ENCODE peak calls at places on chromosomes 2 and 18, in four cellular contexts. One of them, this sample, is unnamed. For H3K4me1, the result is how much of the 10 kb centered on the place peaks cover.

GRCh38 chr2:182291296-182291695 is 135.5 kb downstream of the PDE1A start:
- DNase-seq in HepG2: no peak
- DNase-seq in HCT116: no peak
- DNase-seq in K562: no peak
- DNase-seq in this sample: no peak

GRCh38 chr2:74100254-74101216 is 47.2 kb downstream of the BOLA3 start:
- DNase-seq in HepG2: no peak
- DNase-seq in HCT116: no peak
- DNase-seq in K562: no peak
- DNase-seq in this sample: no peak

GRCh38 chr18:55353806-55354205 is 234.2 kb downstream of the TCF4 start:
- DNase-seq in HepG2: no peak
- DNase-seq in HCT116: no peak
- DNase-seq in K562: no peak
- DNase-seq in this sample: no peak

GRCh38 chr18:70663141-70663540 is 374.3 kb downstream of the SOCS6 start:
- DNase-seq in HepG2: no peak
- DNase-seq in HCT116: no peak
- DNase-seq in K562: no peak
- DNase-seq in this sample: no peak

GRCh38 chr2:241878007-241878970 is 8.8 kb downstream of the RTP5 start:
- DNase-seq in HepG2: peak
- DNase-seq in HCT116: no peak
- DNase-seq in K562: peak
- DNase-seq in this sample: no peak

GRCh38 chr18:13570856-13571495 is 155.4 kb downstream of the FAM210A start:
- DNase-seq in HepG2: no peak
- DNase-seq in HCT116: no peak
- DNase-seq in K562: no peak
- DNase-seq in this sample: no peak

GRCh38 chr18:55907352-55908045 is 319.5 kb upstream of the TCF4 start:
- DNase-seq in HepG2: no peak
- DNase-seq in HCT116: no peak
- DNase-seq in K562: no peak
- DNase-seq in this sample: no peak

GRCh38 chr18:76986391-76986790 is 146.2 kb downstream of the MBP start:
- DNase-seq in HepG2: no peak
- DNase-seq in HCT116: no peak
- DNase-seq in K562: no peak
- DNase-seq in this sample: no peak

GRCh38 chr2:137886432-137886831 is 77.8 kb upstream of the HNMT start:
- DNase-seq in HepG2: peak
- DNase-seq in HCT116: peak
- DNase-seq in K562: peak
- DNase-seq in this sample: no peak

GRCh38 chr18:28176933-28177827 is at the start of gene CDH2:
- DNase-seq in HepG2: peak
- DNase-seq in HCT116: no peak
- DNase-seq in K562: no peak
- DNase-seq in this sample: no peak

GRCh38 chr2:177553176-177553909 is 160.8 kb downstream of the AGPS start:
- DNase-seq in HepG2: no peak
- DNase-seq in HCT116: no peak
- DNase-seq in K562: peak
- DNase-seq in this sample: no peak

GRCh38 chr18:21706386-21706865 is 1.9 kb upstream of the ABHD3 start:
- DNase-seq in HepG2: no peak
- DNase-seq in HCT116: no peak
- DNase-seq in K562: no peak
- DNase-seq in this sample: no peak

GRCh38 chr2:5932556-5933469 is 240.6 kb downstream of the SOX11 start:
- DNase-seq in HepG2: no peak
- DNase-seq in HCT116: no peak
- DNase-seq in K562: no peak
- DNase-seq in this sample: no peak

GRCh38 chr2:224163573-224164307 is 124.7 kb upstream of the SERPINE2 start:
- DNase-seq in HepG2: no peak
- DNase-seq in HCT116: no peak
- DNase-seq in K562: no peak
- DNase-seq in this sample: no peak

GRCh38 chr2:235521844-235522243 is 28.0 kb downstream of the AGAP1 start:
- DNase-seq in HepG2: no peak
- DNase-seq in HCT116: no peak
- DNase-seq in K562: no peak
- DNase-seq in this sample: no peak

GRCh38 chr18:44896817-44897216 is 216.1 kb downstream of the SETBP1 start:
- DNase-seq in HepG2: no peak
- DNase-seq in HCT116: no peak
- DNase-seq in K562: no peak
- DNase-seq in this sample: no peak

GRCh38 chr18:49020621-49021021 is 69.9 kb upstream of the SMAD7 start:
- DNase-seq in HepG2: no peak
- DNase-seq in HCT116: no peak
- DNase-seq in K562: no peak
- DNase-seq in this sample: no peak

GRCh38 chr2:28233070-28233718 is 159.5 kb upstream of the FOSL2 start:
- DNase-seq in HepG2: peak
- DNase-seq in HCT116: no peak
- DNase-seq in K562: no peak
- DNase-seq in this sample: no peak

GRCh38 chr2:237868631-237869356 is 9.4 kb downstream of the RAMP1 start:
- DNase-seq in HepG2: no peak
- DNase-seq in HCT116: no peak
- DNase-seq in K562: no peak
- DNase-seq in this sample: no peak

GRCh38 chr2:237866119-237866621 is 6.7 kb downstream of the RAMP1 start:
- DNase-seq in HepG2: no peak
- DNase-seq in HCT116: no peak
- DNase-seq in K562: no peak
- DNase-seq in this sample: no peak

GRCh38 chr2:237865623-237866041 is 6.2 kb downstream of the RAMP1 start:
- DNase-seq in HepG2: no peak
- DNase-seq in HCT116: no peak
- DNase-seq in K562: no peak
- DNase-seq in this sample: no peak

GRCh38 chr2:237869357-237870102 is 10.1 kb downstream of the RAMP1 start:
- DNase-seq in HepG2: no peak
- DNase-seq in HCT116: no peak
- DNase-seq in K562: no peak
- DNase-seq in this sample: no peak

DNA sequence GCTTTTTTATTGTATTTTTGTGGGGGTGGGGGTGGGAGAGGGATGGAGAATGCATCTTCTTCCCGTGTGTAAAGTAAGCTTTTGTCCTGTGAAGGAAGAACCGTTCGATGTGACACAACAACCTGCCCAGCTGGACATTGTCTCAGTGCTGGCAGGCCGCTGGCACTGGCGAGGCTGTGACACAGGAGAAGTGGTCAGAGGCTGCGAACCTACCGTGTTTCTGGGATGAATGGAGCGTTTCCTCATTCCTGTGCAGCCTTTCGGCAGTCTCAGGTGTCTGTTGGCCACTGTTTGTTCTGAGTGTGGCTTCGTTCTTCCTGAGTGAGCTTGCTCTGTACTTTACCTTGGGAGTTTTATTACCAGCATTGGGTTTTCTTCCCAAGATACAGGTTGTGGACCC is 8.0 kb downstream of the RAMP1 start:
- DNase-seq in HepG2: no peak
- DNase-seq in HCT116: no peak
- DNase-seq in K562: no peak
- DNase-seq in this sample: no peak
- H3K4me1 ChIP-seq in HepG2: under half
- H3K4me1 ChIP-seq in HCT116: half or more
- H3K4me1 ChIP-seq in K562: under half
- H3K4me1 ChIP-seq in this sample: under half

GRCh38 chr18:50203801-50204604 is 9.1 kb upstream of the MYO5B start:
- DNase-seq in HepG2: peak
- DNase-seq in HCT116: peak
- DNase-seq in K562: peak
- DNase-seq in this sample: no peak

GRCh38 chr18:50207722-50208121 is 12.8 kb upstream of the MYO5B start:
- DNase-seq in HepG2: peak
- DNase-seq in HCT116: no peak
- DNase-seq in K562: no peak
- DNase-seq in this sample: no peak
- TF ChIP-seq TCF7L2 in HepG2: no peak
- TF ChIP-seq TCF7L2 in HCT116: no peak
- TF ChIP-seq TCF7L2 in K562: no peak
- TF ChIP-seq TCF7L2 in this sample: no peak

GRCh38 chr2:234491897-234492296 is 5.0 kb downstream of the ARL4C start:
- DNase-seq in HepG2: no peak
- DNase-seq in HCT116: no peak
- DNase-seq in K562: no peak
- DNase-seq in this sample: no peak

GRCh38 chr2:234494361-234495075 is 2.4 kb downstream of the ARL4C start:
- DNase-seq in HepG2: no peak
- DNase-seq in HCT116: no peak
- DNase-seq in K562: peak
- DNase-seq in this sample: no peak

GRCh38 chr2:234492687-234493086 is 4.2 kb downstream of the ARL4C start:
- DNase-seq in HepG2: no peak
- DNase-seq in HCT116: no peak
- DNase-seq in K562: no peak
- DNase-seq in this sample: no peak

GRCh38 chr2:234491281-234491680 is 5.6 kb downstream of the ARL4C start:
- DNase-seq in HepG2: no peak
- DNase-seq in HCT116: no peak
- DNase-seq in K562: no peak
- DNase-seq in this sample: no peak

GRCh38 chr2:234493117-234493516 is 3.8 kb downstream of the ARL4C start:
- DNase-seq in HepG2: no peak
- DNase-seq in HCT116: no peak
- DNase-seq in K562: no peak
- DNase-seq in this sample: no peak
- H3K4me1 ChIP-seq in HepG2: under half
- H3K4me1 ChIP-seq in HCT116: under half
- H3K4me1 ChIP-seq in K562: under half
- H3K4me1 ChIP-seq in this sample: under half

GRCh38 chr2:239938651-239939486 is 86.3 kb downstream of the NDUFA10 start:
- DNase-seq in HepG2: no peak
- DNase-seq in HCT116: no peak
- DNase-seq in K562: no peak
- DNase-seq in this sample: no peak
- TF ChIP-seq TCF7L2 in HepG2: no peak
- TF ChIP-seq TCF7L2 in HCT116: no peak
- TF ChIP-seq TCF7L2 in K562: no peak
- TF ChIP-seq TCF7L2 in this sample: no peak

DNA sequence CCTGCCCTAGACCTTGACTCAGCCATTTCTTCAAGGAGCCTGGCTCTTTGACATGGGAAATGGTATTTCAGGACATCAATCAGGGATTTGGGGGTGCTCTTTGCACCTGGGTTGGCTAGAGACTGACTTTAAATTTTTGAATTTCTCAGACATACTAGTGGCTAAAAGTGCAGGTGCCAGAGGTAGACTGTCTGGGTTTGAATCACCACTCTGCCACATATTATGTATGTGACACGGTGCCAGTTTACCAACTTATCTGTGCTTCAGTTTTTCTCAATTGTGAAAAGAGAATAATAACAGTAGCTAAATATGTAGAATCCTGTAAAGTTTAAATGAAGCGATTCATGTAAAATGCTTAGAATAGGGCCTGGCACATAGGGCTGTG is 49.2 kb upstream of the RTN4 start:
- DNase-seq in HepG2: no peak
- DNase-seq in HCT116: no peak
- DNase-seq in K562: no peak
- DNase-seq in this sample: no peak
- H3K4me1 ChIP-seq in HepG2: under half
- H3K4me1 ChIP-seq in HCT116: under half
- H3K4me1 ChIP-seq in K562: under half
- H3K4me1 ChIP-seq in this sample: under half

GRCh38 chr2:141906673-141907072 is 224.1 kb downstream of the LRP1B start:
- DNase-seq in HepG2: no peak
- DNase-seq in HCT116: no peak
- DNase-seq in K562: no peak
- DNase-seq in this sample: no peak

GRCh38 chr2:141911485-141912066 is 219.2 kb downstream of the LRP1B start:
- DNase-seq in HepG2: peak
- DNase-seq in HCT116: peak
- DNase-seq in K562: peak
- DNase-seq in this sample: peak
- TF ChIP-seq TCF7L2 in HepG2: no peak
- TF ChIP-seq TCF7L2 in HCT116: no peak
- TF ChIP-seq TCF7L2 in K562: no peak
- TF ChIP-seq TCF7L2 in this sample: no peak

GRCh38 chr2:8544168-8544785 is 137.6 kb upstream of the ID2 start:
- DNase-seq in HepG2: no peak
- DNase-seq in HCT116: no peak
- DNase-seq in K562: no peak
- DNase-seq in this sample: no peak

GRCh38 chr2:8547284-8548064 is 134.4 kb upstream of the ID2 start:
- DNase-seq in HepG2: no peak
- DNase-seq in HCT116: no peak
- DNase-seq in K562: no peak
- DNase-seq in this sample: no peak

GRCh38 chr2:8546319-8547283 is 135.3 kb upstream of the ID2 start:
- DNase-seq in HepG2: no peak
- DNase-seq in HCT116: no peak
- DNase-seq in K562: no peak
- DNase-seq in this sample: no peak

GRCh38 chr2:8544786-8545631 is 136.8 kb upstream of the ID2 start:
- DNase-seq in HepG2: peak
- DNase-seq in HCT116: peak
- DNase-seq in K562: peak
- DNase-seq in this sample: no peak

GRCh38 chr2:8545676-8546318 is 136.1 kb upstream of the ID2 start:
- DNase-seq in HepG2: no peak
- DNase-seq in HCT116: no peak
- DNase-seq in K562: no peak
- DNase-seq in this sample: no peak
- H3K4me1 ChIP-seq in HepG2: under half
- H3K4me1 ChIP-seq in HCT116: under half
- H3K4me1 ChIP-seq in K562: under half
- H3K4me1 ChIP-seq in this sample: under half

DNA sequence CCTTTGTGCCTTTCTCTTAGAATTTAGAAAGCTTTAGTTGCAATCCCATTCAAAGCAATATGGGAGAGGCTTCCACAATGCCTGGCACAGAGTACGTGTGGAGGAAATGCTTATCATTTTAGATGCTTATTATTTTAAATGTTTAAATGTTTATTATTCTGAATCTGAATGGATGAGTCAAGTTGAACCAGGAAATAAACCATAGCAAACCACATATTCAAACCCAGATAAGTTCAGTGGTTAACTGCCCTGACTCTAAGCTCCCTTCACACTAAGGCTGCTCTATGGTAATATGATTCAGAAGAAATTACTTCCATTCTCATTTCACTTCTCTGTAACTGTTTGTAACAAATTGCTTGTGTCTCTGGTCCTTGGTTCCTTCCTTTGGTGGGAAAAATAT is 5.2 kb upstream of the PPP4R1 start:
- DNase-seq in HepG2: no peak
- DNase-seq in HCT116: no peak
- DNase-seq in K562: no peak
- DNase-seq in this sample: no peak
- TF ChIP-seq TCF7L2 in HepG2: no peak
- TF ChIP-seq TCF7L2 in HCT116: no peak
- TF ChIP-seq TCF7L2 in K562: no peak
- TF ChIP-seq TCF7L2 in this sample: no peak

This sample was measured in Panc1.